ENCODE peak calls at places on chromosomes 11 and 22, in seven cellular contexts. J, H, V, L, N, R and P are unnamed samples.

GRCh38 chr22:45268167-45268957 is 16.4 kb upstream of the UPK3A start:
- DNase-seq in J (no peak), H (peak; percentile 31), V (no peak), L (no peak), N (no peak), R (peak; percentile 65), P (no peak)

GRCh38 chr22:17400305-17400704 is 31.0 kb downstream of the CECR2 start:
- DNase-seq in J (no peak), H (no peak), V (no peak), L (no peak), N (no peak), R (no peak), P (peak; percentile 13)

GRCh38 chr11:120798854-120799253 is 225.0 kb upstream of the TBCEL start:
- DNase-seq in J (no peak), H (no peak), V (no peak), L (no peak), N (no peak), R (no peak), P (no peak)

GRCh38 chr11:71201936-71202597 is 50.3 kb downstream of the SHANK2 start:
- DNase-seq in J (no peak), H (no peak), V (no peak), L (no peak), N (no peak), R (peak; percentile 34), P (no peak)

GRCh38 chr22:50294319-50294656 is 13.2 kb downstream of the PLXNB2 start:
- DNase-seq in J (no peak), H (no peak), V (no peak), L (no peak), N (no peak), R (no peak), P (no peak)

GRCh38 chr22:18947905-18948304 is 11.8 kb upstream of the PRODH start:
- DNase-seq in J (no peak), H (no peak), V (no peak), L (no peak), N (no peak), R (peak; percentile 22), P (no peak)

GRCh38 chr11:107307991-107308390 is 149.6 kb downstream of the CWF19L2 start:
- DNase-seq in J (no peak), H (no peak), V (no peak), L (no peak), N (no peak), R (no peak), P (no peak)

GRCh38 chr22:20153945-20154344 is 3.1 kb upstream of the CCDC188 start:
- DNase-seq in J (no peak), H (no peak), V (no peak), L (no peak), N (no peak), R (no peak), P (no peak)

GRCh38 chr11:25838918-25839611 is 492.9 kb upstream of the ANO3 start:
- DNase-seq in J (no peak), H (no peak), V (no peak), L (no peak), N (no peak), R (no peak), P (no peak)

GRCh38 chr22:27662359-27663030 is 139.1 kb downstream of the MN1 start:
- DNase-seq in J (no peak), H (no peak), V (no peak), L (no peak), N (peak; percentile 28), R (peak; percentile 87), P (peak; percentile 61)

GRCh38 chr22:24247564-24248344 is 2.9 kb upstream of the GGT5 start:
- DNase-seq in J (peak; percentile 87), H (peak; percentile 52), V (peak; percentile 90), L (peak; percentile 99), N (peak; percentile 77), R (peak; percentile 95), P (peak; percentile 100)

GRCh38 chr11:114774599-114775365 is 96.5 kb downstream of the NXPE2 start:
- DNase-seq in J (no peak), H (no peak), V (peak; percentile 11), L (no peak), N (peak; percentile 57), R (peak; percentile 55), P (peak; percentile 8)

GRCh38 chr11:93541884-93542752 is 1.1 kb downstream of the SMCO4 start:
- DNase-seq in J (no peak), H (peak; percentile 35), V (no peak), L (peak; percentile 71), N (peak; percentile 54), R (no peak), P (peak; percentile 47)

GRCh38 chr11:45927684-45928413 is 5.4 kb downstream of the LARGE2 start:
- DNase-seq in J (no peak), H (no peak), V (no peak), L (no peak), N (no peak), R (no peak), P (no peak)

GRCh38 chr11:10797561-10797960 is 11.2 kb downstream of the EIF4G2 start:
- DNase-seq in J (no peak), H (no peak), V (no peak), L (peak; percentile 20), N (no peak), R (no peak), P (no peak)

GRCh38 chr11:10796191-10796590 is 12.5 kb downstream of the EIF4G2 start:
- DNase-seq in J (no peak), H (no peak), V (no peak), L (peak; percentile 14), N (no peak), R (no peak), P (no peak)

GRCh38 chr11:10793470-10794255 is 15.1 kb downstream of the EIF4G2 start:
- DNase-seq in J (no peak), H (no peak), V (no peak), L (no peak), N (no peak), R (no peak), P (no peak)

GRCh38 chr11:10798330-10798980 is 10.3 kb downstream of the EIF4G2 start:
- DNase-seq in J (no peak), H (no peak), V (no peak), L (no peak), N (no peak), R (no peak), P (no peak)

DNA sequence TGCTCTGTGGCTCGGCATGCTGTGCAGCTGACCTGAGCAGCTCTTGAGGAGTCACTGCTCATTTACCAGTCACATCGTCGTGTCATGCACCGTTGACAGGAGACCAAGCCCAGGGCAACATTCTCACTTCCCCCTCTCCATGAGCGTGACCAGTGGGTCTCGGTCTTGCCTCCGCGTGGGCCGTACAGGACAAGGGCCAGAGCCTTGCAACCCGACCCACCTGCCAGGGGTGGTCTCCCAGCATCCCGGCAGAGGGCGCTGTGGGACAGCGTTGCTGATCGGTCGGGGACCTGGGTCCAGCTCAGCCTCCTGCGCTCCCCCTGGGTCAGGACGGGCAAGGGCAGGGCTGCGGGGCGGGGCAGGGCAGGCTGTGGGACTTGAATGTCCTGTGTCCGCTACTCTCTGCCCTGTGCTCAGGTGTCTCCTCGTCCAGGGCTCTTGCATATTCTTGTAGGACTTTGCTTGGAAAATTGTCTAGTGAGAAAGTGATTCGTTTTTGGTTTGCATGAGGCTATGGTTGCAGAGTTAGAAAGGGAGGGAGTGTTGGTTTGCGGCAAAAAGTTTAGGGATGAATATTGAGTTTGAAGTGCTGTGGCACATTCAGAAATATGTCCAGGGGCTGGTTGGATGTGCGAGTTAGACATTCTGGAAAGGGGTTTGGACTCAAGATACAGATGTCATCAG is 16.2 kb downstream of the EIF4G2 start:
- DNase-seq in J (peak; percentile 34), H (peak; percentile 77), V (peak; percentile 32), L (peak; percentile 77), N (peak; percentile 90), R (peak; percentile 95), P (peak; percentile 76)
- H3K4me3 ChIP-seq in J (peak overlapping the region; percentile 53), H (no peak overlapping the region), V (peak overlapping the region; percentile 30), L (no peak overlapping the region), N (no peak overlapping the region), R (peak overlapping the region; percentile 44), P (no peak overlapping the region)

DNA sequence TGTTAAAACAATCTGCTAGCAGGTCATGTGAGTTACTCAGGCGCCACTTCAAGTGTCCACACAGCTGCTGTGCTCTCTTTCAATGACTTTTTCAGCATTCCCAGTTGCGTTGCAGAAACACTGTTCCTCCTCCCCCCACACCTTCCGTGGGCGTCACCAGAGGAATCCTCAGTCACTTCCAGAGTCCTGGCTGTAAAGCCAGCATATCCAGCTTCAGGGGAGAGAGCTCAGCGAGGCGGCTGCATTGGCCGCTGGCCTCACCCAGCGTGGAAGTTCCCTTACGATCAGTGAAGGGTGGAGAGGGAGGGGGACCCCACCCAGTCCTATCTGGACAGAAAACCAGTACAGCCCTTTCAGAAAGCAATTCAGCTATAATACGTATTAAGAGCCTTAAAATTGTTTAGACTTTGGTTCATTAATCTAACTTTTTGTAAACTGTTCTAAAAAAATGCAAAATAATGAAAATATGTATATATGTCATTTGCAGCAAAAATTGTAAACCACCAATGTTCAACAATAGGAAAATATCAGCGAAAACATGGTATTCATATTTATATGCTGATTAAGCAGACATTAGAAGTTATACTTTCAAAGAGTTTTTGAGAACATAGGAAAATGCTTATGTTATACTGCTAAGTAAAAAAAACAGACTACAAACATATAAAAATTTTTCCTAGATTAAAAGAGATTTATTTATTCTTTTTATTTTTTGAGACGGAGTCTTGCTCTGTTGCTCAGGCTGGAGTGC is 2.8 kb upstream of the ANO9 start:
- DNase-seq in J (no peak), H (no peak), V (no peak), L (peak; percentile 33), N (peak; percentile 80), R (peak; percentile 21), P (peak; percentile 50)
- TF ChIP-seq CTCF in J (no peak), H (no peak), V (no peak), L (no peak), N (no peak), R (no peak), P (no peak)

DNA sequence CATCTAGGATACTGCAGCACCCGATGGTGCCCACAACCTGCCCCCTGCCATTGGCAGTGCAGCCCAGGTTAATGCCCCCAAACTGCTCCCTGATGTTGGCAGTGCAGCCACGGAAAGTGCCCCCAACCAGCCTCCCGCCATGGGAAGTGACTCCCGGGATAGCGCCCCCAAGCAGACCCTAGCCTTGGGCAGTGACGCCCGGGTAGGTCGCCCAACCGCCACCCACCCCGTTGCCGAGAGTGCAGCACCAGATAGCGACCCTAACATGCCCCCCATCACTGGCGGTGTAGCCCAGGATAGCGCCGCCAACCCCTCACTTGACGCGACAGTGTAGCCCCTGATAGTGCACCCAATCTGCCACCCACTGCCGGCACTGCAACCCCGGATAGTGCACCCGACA is 38.5 kb downstream of the C22orf42 start:
- DNase-seq in J (no peak), H (no peak), V (no peak), L (no peak), N (no peak), R (no peak), P (no peak)
- H3K4me3 ChIP-seq in J (no peak overlapping the region), H (no peak overlapping the region), V (no peak overlapping the region), L (no peak overlapping the region), N (no peak overlapping the region), R (no peak overlapping the region), P (no peak overlapping the region)

DNA sequence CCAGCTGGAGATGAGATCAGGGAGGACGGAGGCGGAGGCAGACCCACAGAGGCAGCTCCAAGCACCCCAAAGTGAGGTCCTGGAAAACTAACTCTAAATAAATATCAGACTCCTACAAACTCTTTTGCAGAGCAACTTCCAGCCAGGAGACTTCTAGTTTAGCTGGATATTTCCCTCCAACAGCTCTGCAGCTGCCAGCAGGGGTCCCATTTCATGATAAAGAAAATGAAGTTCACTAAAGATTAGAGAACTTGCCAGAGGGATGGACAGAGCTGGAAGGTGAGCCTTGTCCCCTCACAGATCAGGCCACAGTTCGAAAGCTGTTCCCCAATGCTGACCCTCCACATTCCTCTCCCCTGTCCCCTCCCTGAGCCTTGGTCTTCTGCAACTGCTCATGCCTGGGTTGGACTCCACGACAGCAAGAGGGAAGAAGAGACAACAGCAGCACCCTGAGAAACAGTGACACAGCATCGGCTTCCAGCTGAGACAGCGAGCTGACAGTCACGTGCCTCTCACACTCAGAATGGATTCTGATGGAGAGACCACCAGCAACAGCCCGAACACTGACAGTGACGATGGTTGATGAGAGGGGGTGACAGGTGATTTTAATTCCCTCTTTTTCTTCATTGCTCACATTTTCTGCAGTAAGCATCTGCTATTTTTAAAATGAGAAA is 5.7 kb downstream of the CARS1 start:
- DNase-seq in J (no peak), H (no peak), V (no peak), L (no peak), N (no peak), R (no peak), P (no peak)
- TF ChIP-seq CTCF in J (no peak), H (no peak), V (peak; percentile 44), L (peak; percentile 4), N (no peak), R (no peak), P (peak; percentile 6)